ENCODE peak calls at places on chromosomes 1 and 21, in four cellular contexts. N is tibial nerve, U is hepatocyte, Z is heart left ventricle. B is an unnamed sample.

GRCh38 chr1:116817582-116818064 is 63.4 kb downstream of the CD2 start:
- DNase-seq in N (no peak), U (peak; percentile 69), Z (no peak), B (peak; percentile 10)

GRCh38 chr1:197284972-197285371 is 16.9 kb downstream of the CRB1 start:
- DNase-seq in N (no peak), U (no peak), Z (no peak), B (no peak)

GRCh38 chr1:226549937-226550670 is 1.5 kb downstream of the STUM start:
- DNase-seq in N (no peak), U (peak; percentile 45), Z (peak; percentile 53), B (peak; percentile 44)

GRCh38 chr21:14737922-14738321 is 191.8 kb upstream of the SAMSN1 start:
- DNase-seq in N (no peak), U (peak; percentile 66), Z (peak; percentile 21), B (no peak)

GRCh38 chr1:28775121-28775942 is 36.6 kb upstream of the OPRD1 start:
- DNase-seq in N (peak; percentile 18), U (peak; percentile 30), Z (peak; percentile 79), B (peak; percentile 85)

GRCh38 chr1:230348386-230349022 is 77.6 kb downstream of the PGBD5 start:
- DNase-seq in N (no peak), U (no peak), Z (no peak), B (no peak)

GRCh38 chr1:244964112-244964971 is 100.0 kb upstream of the HNRNPU start:
- DNase-seq in N (no peak), U (peak; percentile 71), Z (no peak), B (peak; percentile 50)

GRCh38 chr21:40385883-40386282 is 461.1 kb downstream of the DSCAM start:
- DNase-seq in N (no peak), U (no peak), Z (no peak), B (no peak)

GRCh38 chr1:207797229-207797973 is 45.5 kb downstream of the CD46 start:
- DNase-seq in N (peak; percentile 85), U (peak; percentile 88), Z (peak; percentile 80), B (peak; percentile 89)

GRCh38 chr1:87979079-87979478 is 650.4 kb downstream of the LMO4 start:
- DNase-seq in N (no peak), U (no peak), Z (no peak), B (no peak)

GRCh38 chr21:45126085-45126687 is 51.8 kb downstream of the ADARB1 start:
- DNase-seq in N (no peak), U (no peak), Z (no peak), B (no peak)

DNA sequence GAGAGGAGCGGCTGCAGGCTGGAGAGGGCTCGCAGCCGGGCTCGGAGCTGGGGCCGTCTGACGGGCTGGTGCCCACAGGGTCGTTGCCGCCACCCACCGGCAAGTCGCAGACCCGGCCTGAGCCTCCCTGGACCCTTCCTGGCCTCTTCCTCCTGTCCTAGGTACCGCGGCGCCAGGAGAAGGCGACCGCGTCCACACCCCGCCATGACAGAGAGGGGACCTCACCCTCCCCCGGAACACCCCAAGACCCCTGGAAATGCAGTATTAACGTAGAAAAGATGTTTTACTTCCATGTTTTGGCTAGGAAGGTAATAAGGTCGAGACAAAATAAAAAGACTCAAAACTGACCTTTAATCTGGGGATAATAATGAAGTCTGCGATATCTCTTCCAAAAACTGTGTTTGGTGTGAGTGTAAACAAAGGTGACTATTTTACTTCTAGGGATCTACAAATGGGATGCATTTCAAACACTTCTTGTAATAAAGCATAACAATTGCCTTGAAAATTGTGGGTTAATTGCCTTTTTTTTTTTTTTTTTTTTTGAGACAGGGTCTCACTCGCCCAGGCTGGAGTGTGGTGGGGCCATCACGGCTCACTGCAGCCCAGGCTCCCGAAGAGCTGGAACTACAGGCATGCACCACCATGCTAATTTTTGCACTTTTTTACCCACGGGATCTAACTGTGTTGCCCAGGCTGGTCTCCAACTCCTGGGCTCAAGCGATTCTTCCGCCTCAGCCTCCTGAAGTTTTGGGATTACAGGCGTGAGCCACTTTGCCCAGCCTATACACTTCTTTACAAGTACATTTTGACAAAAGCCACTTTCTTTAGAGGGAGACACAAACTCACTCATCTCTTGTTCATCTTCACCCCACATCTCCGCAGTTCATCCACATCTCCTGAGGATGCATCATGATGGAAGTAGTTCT is 838 bp upstream of the RSRP1 start:
- DNase-seq in N (no peak), U (no peak), Z (no peak), B (no peak)
- TF ChIP-seq CTCF in N (no peak), U (peak; percentile 40), Z (peak; percentile 5), B (no peak)

GRCh38 chr1:19625264-19625663 is 18.8 kb upstream of the NBL1 start:
- DNase-seq in N (no peak), U (no peak), Z (no peak), B (no peak)
- H3K27me3 ChIP-seq in N (no peaks in the 10 kb centered on the region), U (no peaks in the 10 kb centered on the region), Z (no peaks in the 10 kb centered on the region), B (no peaks in the 10 kb centered on the region)

GRCh38 chr1:23727362-23727811 is 15.9 kb upstream of the ELOA start:
- DNase-seq in N (peak; percentile 33), U (peak; percentile 72), Z (peak; percentile 25), B (peak; percentile 73)

GRCh38 chr1:23732363-23733224 is 10.7 kb upstream of the ELOA start:
- DNase-seq in N (no peak), U (no peak), Z (no peak), B (no peak)

GRCh38 chr1:23722652-23723051 is 20.6 kb upstream of the ELOA start:
- DNase-seq in N (no peak), U (no peak), Z (no peak), B (no peak)

GRCh38 chr1:23728997-23729390 is 14.3 kb upstream of the ELOA start:
- DNase-seq in N (no peak), U (no peak), Z (no peak), B (no peak)

DNA sequence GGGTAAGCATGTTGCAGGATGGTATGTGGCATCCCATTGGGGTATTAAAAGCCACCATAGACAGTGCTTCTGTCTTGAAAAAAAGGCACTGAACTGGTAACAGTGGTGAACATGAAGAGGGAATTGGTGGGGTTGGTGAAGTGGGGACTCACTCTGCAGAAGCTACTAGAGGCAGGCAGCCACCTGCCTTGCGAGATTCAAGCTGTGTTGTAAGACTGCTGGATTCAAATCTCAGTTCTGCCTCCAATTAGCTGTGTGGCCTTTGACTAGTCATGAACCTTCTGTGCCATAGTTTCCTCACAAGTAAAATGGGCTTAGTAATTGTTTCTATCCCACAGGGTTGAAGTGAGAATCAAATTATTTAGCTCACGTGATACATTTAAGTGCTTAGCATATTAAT is 16.6 kb upstream of the ELOA start:
- DNase-seq in N (no peak), U (no peak), Z (no peak), B (no peak)
- H3K27ac ChIP-seq in N (peak overlapping the region; percentile 74), U (peak overlapping the region; percentile 75), Z (no peak overlapping the region), B (peak overlapping the region; percentile 74)

GRCh38 chr1:177705839-177706238 is 264.0 kb downstream of the SEC16B start:
- DNase-seq in N (no peak), U (no peak), Z (no peak), B (no peak)
- TF ChIP-seq CTCF in N (no peak), U (no peak), Z (no peak), B (no peak)

DNA sequence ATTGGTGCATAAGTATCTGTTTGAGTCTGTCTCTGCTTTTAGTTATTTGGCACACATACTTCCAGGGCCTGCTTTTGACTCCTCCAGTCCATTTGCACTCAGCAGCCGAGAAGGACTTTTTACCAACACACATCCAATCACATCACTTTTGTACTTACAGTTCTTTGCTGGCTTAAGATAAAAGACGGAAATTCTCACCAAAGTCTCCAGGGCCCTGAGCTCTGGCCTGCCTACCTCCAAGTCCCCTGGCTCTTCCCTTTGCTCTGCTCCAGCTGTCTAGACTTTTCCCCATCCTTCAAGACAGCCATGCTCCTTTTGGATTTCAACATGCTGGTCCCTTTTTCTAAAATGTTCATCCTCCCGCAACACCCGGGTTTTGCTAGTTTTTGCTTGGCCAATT is 2.2 kb upstream of the EVA1C start:
- DNase-seq in N (no peak), U (no peak), Z (no peak), B (no peak)
- H3K27me3 ChIP-seq in N (no peaks in the 10 kb centered on the region), U (peaks cover 63% of the 10 kb centered on the region), Z (no peaks in the 10 kb centered on the region), B (no peaks in the 10 kb centered on the region)

DNA sequence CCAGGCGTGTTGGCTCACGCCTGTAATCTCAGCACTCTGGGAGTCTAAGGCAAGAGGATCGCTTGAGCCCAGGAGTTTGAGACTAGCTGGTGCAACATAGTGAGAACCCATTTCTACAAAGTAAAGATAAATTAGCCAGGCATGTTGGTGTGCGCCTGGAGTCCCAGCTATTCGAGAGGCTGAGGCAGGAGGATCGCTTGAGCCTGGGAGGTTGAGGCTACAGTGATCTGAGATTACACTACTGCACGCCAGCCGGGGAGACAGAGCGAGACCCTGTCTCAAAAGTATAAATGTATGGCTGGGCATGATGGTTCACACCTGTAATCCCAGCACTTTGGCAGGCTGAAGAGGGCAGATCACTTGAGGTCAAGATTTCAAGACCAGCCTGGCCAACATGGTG is 51.5 kb upstream of the LBR start:
- DNase-seq in N (no peak), U (no peak), Z (no peak), B (no peak)
- H3K27ac ChIP-seq in N (no peak overlapping the region), U (no peak overlapping the region), Z (no peak overlapping the region), B (no peak overlapping the region)

GRCh38 chr1:150161747-150162581 is 12.2 kb downstream of the PLEKHO1 start:
- DNase-seq in N (no peak), U (peak; percentile 43), Z (no peak), B (no peak)
- TF ChIP-seq CTCF in N (no peak), U (no peak), Z (no peak), B (no peak)

GRCh38 chr1:65266501-65266900 is 42.8 kb upstream of the DNAJC6 start:
- DNase-seq in N (no peak), U (no peak), Z (no peak), B (no peak)
- H3K27me3 ChIP-seq in N (no peaks in the 10 kb centered on the region), U (no peaks in the 10 kb centered on the region), Z (no peaks in the 10 kb centered on the region), B (no peaks in the 10 kb centered on the region)

DNA sequence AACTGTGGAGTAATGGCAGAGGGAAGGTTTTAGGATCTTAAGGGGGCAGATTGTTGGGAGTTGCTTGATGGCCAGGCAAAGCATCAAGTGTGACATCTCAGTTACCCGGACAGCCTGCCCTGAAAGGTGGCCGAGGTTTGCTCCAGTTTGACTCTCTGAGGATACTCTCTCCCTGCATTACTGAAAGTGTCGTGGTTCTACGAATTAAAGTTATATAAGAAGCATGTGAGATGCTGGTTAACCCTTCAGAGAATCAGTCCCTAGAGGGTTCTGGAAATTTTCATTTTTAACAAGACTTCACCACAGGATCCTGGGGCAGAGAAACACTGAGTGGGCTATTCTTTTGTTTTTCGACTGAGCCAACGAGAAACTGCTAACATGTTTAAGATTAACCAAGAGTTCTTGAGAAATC is 689 bp upstream of the ZNF644 start:
- DNase-seq in N (no peak), U (no peak), Z (no peak), B (no peak)
- H3K27ac ChIP-seq in N (peak overlapping the region; percentile 99), U (peak overlapping the region; percentile 100), Z (peak overlapping the region; percentile 98), B (peak overlapping the region; percentile 99)